ENCODE peak calls at places on chromosomes 5 and 9, in seven cellular contexts. One of them, this sample, is unnamed.

GRCh38 chr5:10637944-10638343 is 74.1 kb downstream of the ANKRD33B start:
- DNase-seq in stimulated activated naive CD8-positive, alpha-beta T cell treated with anti-CD3 and anti-CD28 coated beads, Interleukin-15, amount 100 ng/mL, for 72 hours: no peak
- DNase-seq in heart right ventricle: no peak
- DNase-seq in activated CD4-positive, alpha-beta T cell treated with anti-CD3 and anti-CD28 coated beads, Interleukin-2, amount 10 ng/mL, durations not matched to agents 24 days and 14 days: no peak
- DNase-seq in NCI-H524: no peak
- DNase-seq in substantia nigra: no peak
- DNase-seq in brain microvascular endothelial cell: no peak
- DNase-seq in this sample: no peak

GRCh38 chr5:68381060-68381459 is 165.5 kb downstream of the PIK3R1 start:
- DNase-seq in stimulated activated naive CD8-positive, alpha-beta T cell treated with anti-CD3 and anti-CD28 coated beads, Interleukin-15, amount 100 ng/mL, for 72 hours: no peak
- DNase-seq in activated CD4-positive, alpha-beta T cell treated with anti-CD3 and anti-CD28 coated beads, Interleukin-2, amount 10 ng/mL, durations not matched to agents 24 days and 14 days: peak
- DNase-seq in heart right ventricle: no peak
- DNase-seq in brain microvascular endothelial cell: no peak
- DNase-seq in substantia nigra: no peak
- DNase-seq in NCI-H524: no peak
- DNase-seq in this sample: no peak

GRCh38 chr5:62779010-62779422 is 200.4 kb downstream of the LRRC70 start:
- DNase-seq in brain microvascular endothelial cell: peak
- DNase-seq in stimulated activated naive CD8-positive, alpha-beta T cell treated with anti-CD3 and anti-CD28 coated beads, Interleukin-15, amount 100 ng/mL, for 72 hours: no peak
- DNase-seq in activated CD4-positive, alpha-beta T cell treated with anti-CD3 and anti-CD28 coated beads, Interleukin-2, amount 10 ng/mL, durations not matched to agents 24 days and 14 days: peak
- DNase-seq in heart right ventricle: peak
- DNase-seq in NCI-H524: peak
- DNase-seq in substantia nigra: peak
- DNase-seq in this sample: peak

GRCh38 chr5:35185518-35185917 is 44.8 kb downstream of the PRLR start:
- DNase-seq in activated CD4-positive, alpha-beta T cell treated with anti-CD3 and anti-CD28 coated beads, Interleukin-2, amount 10 ng/mL, durations not matched to agents 24 days and 14 days: no peak
- DNase-seq in NCI-H524: no peak
- DNase-seq in substantia nigra: no peak
- DNase-seq in heart right ventricle: no peak
- DNase-seq in stimulated activated naive CD8-positive, alpha-beta T cell treated with anti-CD3 and anti-CD28 coated beads, Interleukin-15, amount 100 ng/mL, for 72 hours: no peak
- DNase-seq in brain microvascular endothelial cell: no peak
- DNase-seq in this sample: no peak

GRCh38 chr5:139377226-139377625 is 5.9 kb downstream of the SLC23A1 start:
- DNase-seq in brain microvascular endothelial cell: no peak
- DNase-seq in heart right ventricle: no peak
- DNase-seq in activated CD4-positive, alpha-beta T cell treated with anti-CD3 and anti-CD28 coated beads, Interleukin-2, amount 10 ng/mL, durations not matched to agents 24 days and 14 days: no peak
- DNase-seq in NCI-H524: no peak
- DNase-seq in substantia nigra: no peak
- DNase-seq in stimulated activated naive CD8-positive, alpha-beta T cell treated with anti-CD3 and anti-CD28 coated beads, Interleukin-15, amount 100 ng/mL, for 72 hours: no peak
- DNase-seq in this sample: no peak

GRCh38 chr5:1729641-1730486 is 69.8 kb downstream of the MRPL36 start:
- DNase-seq in stimulated activated naive CD8-positive, alpha-beta T cell treated with anti-CD3 and anti-CD28 coated beads, Interleukin-15, amount 100 ng/mL, for 72 hours: no peak
- DNase-seq in brain microvascular endothelial cell: no peak
- DNase-seq in NCI-H524: no peak
- DNase-seq in heart right ventricle: no peak
- DNase-seq in activated CD4-positive, alpha-beta T cell treated with anti-CD3 and anti-CD28 coated beads, Interleukin-2, amount 10 ng/mL, durations not matched to agents 24 days and 14 days: no peak
- DNase-seq in substantia nigra: no peak
- DNase-seq in this sample: no peak

GRCh38 chr5:103217101-103217500 is 41.5 kb upstream of the MACIR start:
- DNase-seq in stimulated activated naive CD8-positive, alpha-beta T cell treated with anti-CD3 and anti-CD28 coated beads, Interleukin-15, amount 100 ng/mL, for 72 hours: no peak
- DNase-seq in heart right ventricle: no peak
- DNase-seq in substantia nigra: no peak
- DNase-seq in activated CD4-positive, alpha-beta T cell treated with anti-CD3 and anti-CD28 coated beads, Interleukin-2, amount 10 ng/mL, durations not matched to agents 24 days and 14 days: no peak
- DNase-seq in brain microvascular endothelial cell: no peak
- DNase-seq in NCI-H524: no peak
- DNase-seq in this sample: no peak

GRCh38 chr5:14946813-14947640 is 75.4 kb upstream of the ANKH start:
- DNase-seq in NCI-H524: peak
- DNase-seq in heart right ventricle: peak
- DNase-seq in substantia nigra: no peak
- DNase-seq in brain microvascular endothelial cell: no peak
- DNase-seq in activated CD4-positive, alpha-beta T cell treated with anti-CD3 and anti-CD28 coated beads, Interleukin-2, amount 10 ng/mL, durations not matched to agents 24 days and 14 days: peak
- DNase-seq in stimulated activated naive CD8-positive, alpha-beta T cell treated with anti-CD3 and anti-CD28 coated beads, Interleukin-15, amount 100 ng/mL, for 72 hours: peak
- DNase-seq in this sample: peak

GRCh38 chr9:101587644-101588043 is 7.1 kb downstream of the PPP3R2 start:
- DNase-seq in brain microvascular endothelial cell: no peak
- DNase-seq in activated CD4-positive, alpha-beta T cell treated with anti-CD3 and anti-CD28 coated beads, Interleukin-2, amount 10 ng/mL, durations not matched to agents 24 days and 14 days: no peak
- DNase-seq in stimulated activated naive CD8-positive, alpha-beta T cell treated with anti-CD3 and anti-CD28 coated beads, Interleukin-15, amount 100 ng/mL, for 72 hours: no peak
- DNase-seq in heart right ventricle: no peak
- DNase-seq in NCI-H524: no peak
- DNase-seq in substantia nigra: no peak
- DNase-seq in this sample: no peak

GRCh38 chr5:171418982-171419662 is at the start of gene FGF18:
- DNase-seq in brain microvascular endothelial cell: peak
- DNase-seq in NCI-H524: peak
- DNase-seq in heart right ventricle: peak
- DNase-seq in substantia nigra: no peak
- DNase-seq in stimulated activated naive CD8-positive, alpha-beta T cell treated with anti-CD3 and anti-CD28 coated beads, Interleukin-15, amount 100 ng/mL, for 72 hours: peak
- DNase-seq in activated CD4-positive, alpha-beta T cell treated with anti-CD3 and anti-CD28 coated beads, Interleukin-2, amount 10 ng/mL, durations not matched to agents 24 days and 14 days: peak
- DNase-seq in this sample: peak

GRCh38 chr9:126474786-126475485 is 138.8 kb upstream of the LMX1B start:
- DNase-seq in activated CD4-positive, alpha-beta T cell treated with anti-CD3 and anti-CD28 coated beads, Interleukin-2, amount 10 ng/mL, durations not matched to agents 24 days and 14 days: no peak
- DNase-seq in heart right ventricle: no peak
- DNase-seq in stimulated activated naive CD8-positive, alpha-beta T cell treated with anti-CD3 and anti-CD28 coated beads, Interleukin-15, amount 100 ng/mL, for 72 hours: no peak
- DNase-seq in substantia nigra: no peak
- DNase-seq in brain microvascular endothelial cell: peak
- DNase-seq in NCI-H524: no peak
- DNase-seq in this sample: no peak

GRCh38 chr9:6910032-6910431 is 152.3 kb downstream of the KDM4C start:
- DNase-seq in heart right ventricle: no peak
- DNase-seq in NCI-H524: peak
- DNase-seq in activated CD4-positive, alpha-beta T cell treated with anti-CD3 and anti-CD28 coated beads, Interleukin-2, amount 10 ng/mL, durations not matched to agents 24 days and 14 days: peak
- DNase-seq in stimulated activated naive CD8-positive, alpha-beta T cell treated with anti-CD3 and anti-CD28 coated beads, Interleukin-15, amount 100 ng/mL, for 72 hours: no peak
- DNase-seq in brain microvascular endothelial cell: no peak
- DNase-seq in substantia nigra: no peak
- DNase-seq in this sample: no peak

GRCh38 chr9:105286098-105286497 is 41.6 kb downstream of the SLC44A1 start:
- DNase-seq in substantia nigra: no peak
- DNase-seq in brain microvascular endothelial cell: peak
- DNase-seq in NCI-H524: no peak
- DNase-seq in stimulated activated naive CD8-positive, alpha-beta T cell treated with anti-CD3 and anti-CD28 coated beads, Interleukin-15, amount 100 ng/mL, for 72 hours: no peak
- DNase-seq in heart right ventricle: no peak
- DNase-seq in activated CD4-positive, alpha-beta T cell treated with anti-CD3 and anti-CD28 coated beads, Interleukin-2, amount 10 ng/mL, durations not matched to agents 24 days and 14 days: no peak
- DNase-seq in this sample: no peak

GRCh38 chr5:104702212-104702611 is 1139.6 kb upstream of the NUDT12 start:
- DNase-seq in brain microvascular endothelial cell: peak
- DNase-seq in NCI-H524: no peak
- DNase-seq in substantia nigra: no peak
- DNase-seq in stimulated activated naive CD8-positive, alpha-beta T cell treated with anti-CD3 and anti-CD28 coated beads, Interleukin-15, amount 100 ng/mL, for 72 hours: no peak
- DNase-seq in heart right ventricle: no peak
- DNase-seq in activated CD4-positive, alpha-beta T cell treated with anti-CD3 and anti-CD28 coated beads, Interleukin-2, amount 10 ng/mL, durations not matched to agents 24 days and 14 days: no peak
- DNase-seq in this sample: no peak

GRCh38 chr9:20611751-20612287 is 10.5 kb downstream of the MLLT3 start:
- DNase-seq in substantia nigra: no peak
- DNase-seq in brain microvascular endothelial cell: peak
- DNase-seq in heart right ventricle: no peak
- DNase-seq in activated CD4-positive, alpha-beta T cell treated with anti-CD3 and anti-CD28 coated beads, Interleukin-2, amount 10 ng/mL, durations not matched to agents 24 days and 14 days: no peak
- DNase-seq in NCI-H524: peak
- DNase-seq in stimulated activated naive CD8-positive, alpha-beta T cell treated with anti-CD3 and anti-CD28 coated beads, Interleukin-15, amount 100 ng/mL, for 72 hours: no peak
- DNase-seq in this sample: no peak